ENCODE peak calls at places on chromosomes 2 and 18, in six cellular contexts. U is ELF-1, X is GM23338, L is amniotic stem cell, K is testis, B is DMS153. T is an unnamed sample.

GRCh38 chr2:135055182-135055786 is 3.2 kb downstream of the RAB3GAP1 start:
- DNase-seq in K (no peak), U (no peak), B (no peak), X (no peak), L (peak), T (no peak)

GRCh38 chr2:190930411-190930810 is 49.8 kb downstream of the GLS start:
- DNase-seq in L (no peak), X (no peak), U (no peak), K (no peak), B (no peak), T (no peak)

GRCh38 chr18:43267818-43268217 is 9.5 kb downstream of the SYT4 start:
- DNase-seq in L (no peak), U (no peak), K (no peak), X (no peak), B (no peak), T (no peak)

GRCh38 chr2:191066281-191067233 is 52.6 kb upstream of the STAT1 start:
- DNase-seq in X (no peak), L (no peak), K (no peak), B (no peak), U (no peak), T (no peak)

GRCh38 chr2:31467426-31467825 is 52.9 kb upstream of the XDH start:
- DNase-seq in X (no peak), B (peak), U (peak), K (no peak), L (no peak), T (no peak)

GRCh38 chr2:163348843-163349395 is 386.9 kb downstream of the FIGN start:
- DNase-seq in X (peak), L (no peak), K (no peak), U (peak), B (no peak), T (no peak)

GRCh38 chr18:25341861-25342260 is 10.1 kb downstream of the ZNF521 start:
- DNase-seq in X (no peak), K (no peak), L (no peak), U (no peak), B (no peak), T (no peak)

GRCh38 chr2:217930783-217931563 is 71.8 kb downstream of the TNS1 start:
- DNase-seq in X (no peak), U (no peak), K (no peak), L (no peak), B (no peak), T (no peak)

GRCh38 chr18:702957-703659 is 9.3 kb downstream of the ENOSF1 start:
- DNase-seq in L (no peak), B (no peak), X (no peak), K (no peak), U (no peak), T (no peak)

GRCh38 chr2:219249203-219249980 is 3.7 kb upstream of the TUBA4B start:
- DNase-seq in L (peak), U (peak), K (peak), X (peak), B (peak), T (peak)

GRCh38 chr2:218021536-218022071 is 18.8 kb upstream of the TNS1 start:
- DNase-seq in K (no peak), B (no peak), U (no peak), L (no peak), X (no peak), T (peak)

GRCh38 chr2:17580319-17580715 is 39.8 kb downstream of the VSNL1 start:
- DNase-seq in X (no peak), U (no peak), L (no peak), K (no peak), B (no peak), T (no peak)

GRCh38 chr18:21489119-21489750 is 111.3 kb downstream of the ESCO1 start:
- DNase-seq in B (no peak), U (peak), L (no peak), K (peak), X (peak), T (peak)

GRCh38 chr2:23321767-23322166 is 63.2 kb upstream of the KLHL29 start:
- DNase-seq in K (no peak), U (no peak), X (no peak), B (no peak), L (no peak), T (no peak)

GRCh38 chr18:61727241-61727640 is 165.6 kb downstream of the RNF152 start:
- DNase-seq in X (no peak), B (no peak), K (no peak), U (no peak), L (no peak), T (no peak)

GRCh38 chr2:182652326-182652725 is 63.7 kb upstream of the DNAJC10 start:
- DNase-seq in L (no peak), K (no peak), U (no peak), X (no peak), B (no peak), T (no peak)

GRCh38 chr2:234335676-234336228 is 161.1 kb downstream of the ARL4C start:
- DNase-seq in U (peak), X (no peak), L (peak), K (peak), B (peak), T (peak)

GRCh38 chr2:65213035-65213434 is 14.6 kb upstream of the ACTR2 start:
- DNase-seq in U (no peak), L (no peak), K (no peak), B (no peak), X (no peak), T (no peak)

GRCh38 chr18:79904357-79905147 is 46.9 kb downstream of the SLC66A2 start:
- DNase-seq in L (no peak), X (no peak), K (peak), U (no peak), B (no peak), T (no peak)

GRCh38 chr2:117771969-117772630 is 42.4 kb upstream of the DDX18 start:
- DNase-seq in L (no peak), U (peak), X (peak), B (peak), K (no peak), T (no peak)

GRCh38 chr2:112942654-112943002 is 31.7 kb downstream of the IL37 start:
- DNase-seq in L (no peak), U (no peak), X (no peak), K (no peak), B (no peak), T (no peak)

GRCh38 chr18:48939368-48940097 is 11.2 kb downstream of the SMAD7 start:
- DNase-seq in L (no peak), K (no peak), B (no peak), U (no peak), X (peak), T (no peak)

T was measured in BE2C.